ENCODE peak calls at places on chromosomes 3 and 15, in five cellular contexts. One of them, this sample, is unnamed. For H3K36me3 and H3K9me3, the result is how much of the 10 kb centered on the place peaks cover.

GRCh38 chr3:117696871-117697270 is 987.3 kb downstream of the TUSC7 start:
- DNase-seq in heart left ventricle: no peak
- DNase-seq in naive thymus-derived CD4-positive, alpha-beta T cell: no peak
- DNase-seq in ovary: no peak
- DNase-seq in stomach: no peak
- DNase-seq in this sample: no peak

GRCh38 chr3:140823106-140823505 is 118.5 kb upstream of the SLC25A36 start:
- DNase-seq in heart left ventricle: no peak
- DNase-seq in stomach: no peak
- DNase-seq in naive thymus-derived CD4-positive, alpha-beta T cell: no peak
- DNase-seq in ovary: no peak
- DNase-seq in this sample: no peak

GRCh38 chr3:30511524-30512278 is 94.7 kb upstream of the TGFBR2 start:
- DNase-seq in heart left ventricle: no peak
- DNase-seq in stomach: no peak
- DNase-seq in ovary: peak
- DNase-seq in naive thymus-derived CD4-positive, alpha-beta T cell: no peak
- DNase-seq in this sample: peak

GRCh38 chr3:72185549-72186484 is 400.9 kb upstream of the PROK2 start:
- DNase-seq in stomach: no peak
- DNase-seq in naive thymus-derived CD4-positive, alpha-beta T cell: no peak
- DNase-seq in heart left ventricle: no peak
- DNase-seq in ovary: no peak
- DNase-seq in this sample: peak

GRCh38 chr3:79167651-79168416 is 600.0 kb downstream of the ROBO1 start:
- DNase-seq in heart left ventricle: no peak
- DNase-seq in stomach: no peak
- DNase-seq in ovary: no peak
- DNase-seq in naive thymus-derived CD4-positive, alpha-beta T cell: no peak
- DNase-seq in this sample: peak

GRCh38 chr3:170436697-170437096 is 18.0 kb downstream of the CLDN11 start:
- DNase-seq in heart left ventricle: no peak
- DNase-seq in stomach: no peak
- DNase-seq in naive thymus-derived CD4-positive, alpha-beta T cell: no peak
- DNase-seq in ovary: no peak
- DNase-seq in this sample: no peak

GRCh38 chr15:68195336-68196112 is 9.6 kb downstream of the CALML4 start:
- DNase-seq in naive thymus-derived CD4-positive, alpha-beta T cell: no peak
- DNase-seq in heart left ventricle: no peak
- DNase-seq in stomach: no peak
- DNase-seq in ovary: no peak
- DNase-seq in this sample: no peak

GRCh38 chr15:69497076-69497475 is 44.5 kb downstream of the RPLP1 start:
- DNase-seq in heart left ventricle: no peak
- DNase-seq in stomach: no peak
- DNase-seq in naive thymus-derived CD4-positive, alpha-beta T cell: no peak
- DNase-seq in ovary: no peak
- DNase-seq in this sample: no peak

GRCh38 chr15:63826513-63826912 is 7.2 kb downstream of the HERC1 start:
- DNase-seq in naive thymus-derived CD4-positive, alpha-beta T cell: no peak
- DNase-seq in heart left ventricle: no peak
- DNase-seq in ovary: no peak
- DNase-seq in stomach: no peak
- DNase-seq in this sample: no peak

GRCh38 chr15:95298729-95299128 is 1031.8 kb upstream of the NR2F2 start:
- DNase-seq in stomach: no peak
- DNase-seq in naive thymus-derived CD4-positive, alpha-beta T cell: no peak
- DNase-seq in heart left ventricle: no peak
- DNase-seq in ovary: no peak
- DNase-seq in this sample: no peak

GRCh38 chr3:44439499-44440295 is 37.8 kb downstream of the ZNF445 start:
- DNase-seq in ovary: peak
- DNase-seq in heart left ventricle: peak
- DNase-seq in stomach: peak
- DNase-seq in naive thymus-derived CD4-positive, alpha-beta T cell: peak
- DNase-seq in this sample: no peak

GRCh38 chr3:7025581-7026300 is 164.8 kb downstream of the GRM7 start:
- DNase-seq in stomach: no peak
- DNase-seq in heart left ventricle: no peak
- DNase-seq in ovary: no peak
- DNase-seq in naive thymus-derived CD4-positive, alpha-beta T cell: no peak
- DNase-seq in this sample: no peak

GRCh38 chr3:107619549-107619948 is 96.8 kb downstream of the BBX start:
- DNase-seq in heart left ventricle: no peak
- DNase-seq in ovary: no peak
- DNase-seq in naive thymus-derived CD4-positive, alpha-beta T cell: no peak
- DNase-seq in stomach: no peak
- DNase-seq in this sample: no peak

GRCh38 chr3:193737191-193737751 is 144.3 kb downstream of the OPA1 start:
- DNase-seq in ovary: no peak
- DNase-seq in heart left ventricle: no peak
- DNase-seq in stomach: no peak
- DNase-seq in naive thymus-derived CD4-positive, alpha-beta T cell: no peak
- DNase-seq in this sample: no peak

GRCh38 chr3:64353256-64353655 is 128.0 kb upstream of the PRICKLE2 start:
- DNase-seq in heart left ventricle: no peak
- DNase-seq in ovary: no peak
- DNase-seq in stomach: no peak
- DNase-seq in naive thymus-derived CD4-positive, alpha-beta T cell: no peak
- DNase-seq in this sample: no peak

GRCh38 chr3:25654576-25654975 is 10.1 kb downstream of the TOP2B start:
- DNase-seq in naive thymus-derived CD4-positive, alpha-beta T cell: no peak
- DNase-seq in stomach: no peak
- DNase-seq in heart left ventricle: no peak
- DNase-seq in ovary: no peak
- DNase-seq in this sample: no peak

GRCh38 chr3:108093616-108094015 is 2.8 kb upstream of the CD47 start:
- DNase-seq in ovary: no peak
- DNase-seq in stomach: no peak
- DNase-seq in naive thymus-derived CD4-positive, alpha-beta T cell: peak
- DNase-seq in heart left ventricle: no peak
- DNase-seq in this sample: no peak

GRCh38 chr3:39150803-39151631 is 2.4 kb downstream of the CSRNP1 start:
- DNase-seq in naive thymus-derived CD4-positive, alpha-beta T cell: no peak
- DNase-seq in heart left ventricle: peak
- DNase-seq in ovary: peak
- DNase-seq in stomach: peak
- DNase-seq in this sample: peak

GRCh38 chr3:87958289-87958688 is 100.5 kb downstream of the CGGBP1 start:
- DNase-seq in naive thymus-derived CD4-positive, alpha-beta T cell: no peak
- DNase-seq in heart left ventricle: no peak
- DNase-seq in ovary: no peak
- DNase-seq in stomach: no peak
- DNase-seq in this sample: no peak

GRCh38 chr3:67706934-67707333 is 52.5 kb upstream of the SUCLG2 start:
- DNase-seq in ovary: no peak
- DNase-seq in naive thymus-derived CD4-positive, alpha-beta T cell: no peak
- DNase-seq in heart left ventricle: no peak
- DNase-seq in stomach: no peak
- DNase-seq in this sample: no peak

GRCh38 chr3:100634493-100635272 is 25.3 kb downstream of the ADGRG7 start:
- DNase-seq in ovary: no peak
- DNase-seq in naive thymus-derived CD4-positive, alpha-beta T cell: peak
- DNase-seq in stomach: peak
- DNase-seq in heart left ventricle: no peak
- DNase-seq in this sample: peak

GRCh38 chr15:71079208-71080044 is 35.8 kb upstream of the THSD4 start:
- DNase-seq in stomach: peak
- DNase-seq in naive thymus-derived CD4-positive, alpha-beta T cell: no peak
- DNase-seq in heart left ventricle: no peak
- DNase-seq in ovary: no peak
- DNase-seq in this sample: peak

GRCh38 chr3:30577788-30578187 is 28.6 kb upstream of the TGFBR2 start:
- DNase-seq in naive thymus-derived CD4-positive, alpha-beta T cell: no peak
- DNase-seq in ovary: no peak
- DNase-seq in stomach: no peak
- DNase-seq in heart left ventricle: no peak
- DNase-seq in this sample: no peak

GRCh38 chr3:31314261-31314660 is 218.5 kb upstream of the STT3B start:
- DNase-seq in ovary: no peak
- DNase-seq in naive thymus-derived CD4-positive, alpha-beta T cell: no peak
- DNase-seq in stomach: no peak
- DNase-seq in heart left ventricle: no peak
- DNase-seq in this sample: no peak

GRCh38 chr3:133208184-133208583 is 170.0 kb downstream of the TMEM108 start:
- DNase-seq in stomach: no peak
- DNase-seq in ovary: no peak
- DNase-seq in naive thymus-derived CD4-positive, alpha-beta T cell: no peak
- DNase-seq in heart left ventricle: no peak
- DNase-seq in this sample: no peak

GRCh38 chr3:154718058-154718457 is 288.1 kb upstream of the GPR149 start:
- DNase-seq in ovary: no peak
- DNase-seq in naive thymus-derived CD4-positive, alpha-beta T cell: no peak
- DNase-seq in heart left ventricle: no peak
- DNase-seq in stomach: no peak
- DNase-seq in this sample: no peak

GRCh38 chr15:63052961-63053698 is 10.6 kb downstream of the TPM1 start:
- DNase-seq in stomach: peak
- DNase-seq in naive thymus-derived CD4-positive, alpha-beta T cell: no peak
- DNase-seq in ovary: peak
- DNase-seq in heart left ventricle: peak
- DNase-seq in this sample: peak

GRCh38 chr3:38646630-38647029 is 2.9 kb downstream of the SCN5A start:
- DNase-seq in naive thymus-derived CD4-positive, alpha-beta T cell: no peak
- DNase-seq in ovary: no peak
- DNase-seq in heart left ventricle: no peak
- DNase-seq in stomach: no peak
- DNase-seq in this sample: no peak

GRCh38 chr3:17179381-17180205 is 294.8 kb downstream of the PLCL2 start:
- DNase-seq in ovary: no peak
- DNase-seq in heart left ventricle: peak
- DNase-seq in stomach: no peak
- DNase-seq in naive thymus-derived CD4-positive, alpha-beta T cell: peak
- DNase-seq in this sample: no peak

GRCh38 chr3:9978664-9979349 is 7.8 kb downstream of the EMC3 start:
- DNase-seq in heart left ventricle: no peak
- DNase-seq in naive thymus-derived CD4-positive, alpha-beta T cell: no peak
- DNase-seq in stomach: no peak
- DNase-seq in ovary: no peak
- DNase-seq in this sample: no peak
- H3K36me3 ChIP-seq in heart left ventricle: half or more
- H3K36me3 ChIP-seq in naive thymus-derived CD4-positive, alpha-beta T cell: under half
- H3K36me3 ChIP-seq in stomach: under half
- H3K36me3 ChIP-seq in ovary: under half
- H3K36me3 ChIP-seq in this sample: under half

GRCh38 chr3:152858170-152858800 is 23.4 kb downstream of the P2RY1 start:
- DNase-seq in stomach: no peak
- DNase-seq in heart left ventricle: no peak
- DNase-seq in ovary: no peak
- DNase-seq in naive thymus-derived CD4-positive, alpha-beta T cell: no peak
- DNase-seq in this sample: no peak

GRCh38 chr3:152857082-152857481 is 22.2 kb downstream of the P2RY1 start:
- DNase-seq in heart left ventricle: no peak
- DNase-seq in stomach: no peak
- DNase-seq in naive thymus-derived CD4-positive, alpha-beta T cell: no peak
- DNase-seq in ovary: no peak
- DNase-seq in this sample: no peak

GRCh38 chr3:152849996-152850578 is 15.2 kb downstream of the P2RY1 start:
- DNase-seq in stomach: no peak
- DNase-seq in ovary: no peak
- DNase-seq in heart left ventricle: no peak
- DNase-seq in naive thymus-derived CD4-positive, alpha-beta T cell: no peak
- DNase-seq in this sample: no peak

DNA sequence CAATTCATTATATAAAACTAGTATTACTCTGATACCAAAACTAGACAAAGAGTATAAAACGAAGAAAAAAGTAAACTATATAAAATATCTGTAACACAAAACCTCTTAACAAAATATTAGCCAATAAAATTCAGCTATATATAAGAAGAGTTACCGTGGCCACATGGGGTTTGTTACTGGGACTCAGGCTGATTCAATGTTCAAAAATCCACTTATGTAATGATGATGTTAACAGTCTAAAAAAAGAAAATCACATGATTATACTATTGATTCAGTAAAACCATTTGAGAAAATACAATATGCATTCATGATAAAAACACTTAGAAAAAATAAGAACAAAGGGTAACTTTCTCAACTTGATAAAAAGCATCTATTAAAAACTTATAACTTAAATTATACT is 18.3 kb downstream of the P2RY1 start:
- DNase-seq in ovary: no peak
- DNase-seq in stomach: no peak
- DNase-seq in heart left ventricle: no peak
- DNase-seq in naive thymus-derived CD4-positive, alpha-beta T cell: no peak
- DNase-seq in this sample: no peak
- H3K4me3 ChIP-seq in ovary: no peak
- H3K4me3 ChIP-seq in stomach: no peak
- H3K4me3 ChIP-seq in heart left ventricle: no peak
- H3K4me3 ChIP-seq in naive thymus-derived CD4-positive, alpha-beta T cell: no peak
- H3K4me3 ChIP-seq in this sample: no peak

GRCh38 chr15:25238716-25239470 is 199.9 kb downstream of the UBE3A start:
- DNase-seq in naive thymus-derived CD4-positive, alpha-beta T cell: no peak
- DNase-seq in stomach: no peak
- DNase-seq in ovary: no peak
- DNase-seq in heart left ventricle: peak
- DNase-seq in this sample: no peak

GRCh38 chr15:25239471-25240345 is 199.1 kb downstream of the UBE3A start:
- DNase-seq in ovary: no peak
- DNase-seq in naive thymus-derived CD4-positive, alpha-beta T cell: no peak
- DNase-seq in heart left ventricle: peak
- DNase-seq in stomach: no peak
- DNase-seq in this sample: no peak

GRCh38 chr15:25241241-25241801 is 197.5 kb downstream of the UBE3A start:
- DNase-seq in stomach: no peak
- DNase-seq in ovary: peak
- DNase-seq in naive thymus-derived CD4-positive, alpha-beta T cell: no peak
- DNase-seq in heart left ventricle: no peak
- DNase-seq in this sample: no peak

GRCh38 chr15:25242166-25242879 is 196.5 kb downstream of the UBE3A start:
- DNase-seq in naive thymus-derived CD4-positive, alpha-beta T cell: no peak
- DNase-seq in stomach: no peak
- DNase-seq in heart left ventricle: peak
- DNase-seq in ovary: no peak
- DNase-seq in this sample: no peak

DNA sequence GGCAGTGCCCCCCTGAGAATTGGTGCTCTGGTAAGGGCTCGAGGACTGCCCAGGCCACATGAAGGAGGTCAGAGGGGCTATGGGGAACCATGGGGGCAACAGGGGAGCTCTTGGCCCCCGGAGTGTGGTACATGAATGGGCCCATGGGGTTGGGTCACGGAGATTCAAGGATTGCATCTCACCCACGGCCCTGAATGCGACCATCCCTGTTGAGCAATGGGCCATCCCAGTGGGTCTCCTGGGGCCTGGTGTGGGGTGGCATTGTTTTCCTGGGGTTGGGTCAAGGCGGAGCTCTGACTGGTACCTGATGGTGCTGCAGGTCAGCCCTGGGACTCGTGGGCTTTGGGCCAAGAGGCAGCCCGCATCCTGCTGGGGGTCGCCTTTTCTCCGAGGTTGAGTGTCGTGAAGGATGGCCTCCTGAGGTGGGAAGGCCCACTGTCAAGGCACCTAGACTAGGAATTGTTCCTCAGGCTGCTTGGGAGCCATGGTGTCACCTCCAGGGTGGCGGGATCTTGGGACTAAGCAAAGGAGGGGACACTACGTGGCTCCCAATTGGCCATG is 198.3 kb downstream of the UBE3A start:
- DNase-seq in heart left ventricle: peak
- DNase-seq in ovary: no peak
- DNase-seq in naive thymus-derived CD4-positive, alpha-beta T cell: no peak
- DNase-seq in stomach: no peak
- DNase-seq in this sample: no peak
- H3K9me3 ChIP-seq in heart left ventricle: under half
- H3K9me3 ChIP-seq in ovary: under half
- H3K9me3 ChIP-seq in naive thymus-derived CD4-positive, alpha-beta T cell: under half
- H3K9me3 ChIP-seq in stomach: half or more
- H3K9me3 ChIP-seq in this sample: under half

GRCh38 chr3:12577379-12577778 is 20.5 kb downstream of the MKRN2 start:
- DNase-seq in ovary: no peak
- DNase-seq in naive thymus-derived CD4-positive, alpha-beta T cell: no peak
- DNase-seq in stomach: no peak
- DNase-seq in heart left ventricle: no peak
- DNase-seq in this sample: no peak
- H3K36me3 ChIP-seq in ovary: under half
- H3K36me3 ChIP-seq in naive thymus-derived CD4-positive, alpha-beta T cell: under half
- H3K36me3 ChIP-seq in stomach: half or more
- H3K36me3 ChIP-seq in heart left ventricle: half or more
- H3K36me3 ChIP-seq in this sample: under half

This sample was measured in MG63.